ENCODE peak calls at places on chromosome 1, in ten cellular contexts. One of them, this sample, is unnamed. For H3K27me3, the result is how much of the 10 kb centered on the place peaks cover.

GRCh38 chr1:155253208-155253607 is 2.1 kb downstream of the ENTREP3 start:
- DNase-seq in heart left ventricle: no peak
- DNase-seq in adrenal gland: no peak
- DNase-seq in Peyer's patch: no peak
- DNase-seq in stomach: no peak
- DNase-seq in body of pancreas: no peak
- DNase-seq in breast epithelium: no peak
- DNase-seq in tibial nerve: no peak
- DNase-seq in testis: no peak
- DNase-seq in gastrocnemius medialis: no peak
- DNase-seq in this sample: no peak

GRCh38 chr1:145824499-145824842 is 471 bp downstream of the POLR3C start:
- DNase-seq in heart left ventricle: no peak
- DNase-seq in adrenal gland: no peak
- DNase-seq in Peyer's patch: no peak
- DNase-seq in stomach: no peak
- DNase-seq in body of pancreas: no peak
- DNase-seq in breast epithelium: no peak
- DNase-seq in tibial nerve: no peak
- DNase-seq in testis: no peak
- DNase-seq in gastrocnemius medialis: no peak
- DNase-seq in this sample: no peak

GRCh38 chr1:29519108-29519507 is 282.8 kb downstream of the PTPRU start:
- DNase-seq in heart left ventricle: no peak
- DNase-seq in adrenal gland: peak
- DNase-seq in Peyer's patch: peak
- DNase-seq in stomach: peak
- DNase-seq in body of pancreas: no peak
- DNase-seq in breast epithelium: no peak
- DNase-seq in tibial nerve: no peak
- DNase-seq in testis: peak
- DNase-seq in gastrocnemius medialis: no peak
- DNase-seq in this sample: no peak

GRCh38 chr1:25805863-25806225 is 5.9 kb downstream of the SELENON start:
- DNase-seq in heart left ventricle: peak
- DNase-seq in adrenal gland: no peak
- DNase-seq in Peyer's patch: no peak
- DNase-seq in stomach: peak
- DNase-seq in body of pancreas: peak
- DNase-seq in breast epithelium: peak
- DNase-seq in tibial nerve: no peak
- DNase-seq in testis: peak
- DNase-seq in gastrocnemius medialis: peak
- DNase-seq in this sample: no peak

GRCh38 chr1:32757213-32757895 is 54.8 kb upstream of the SYNC start:
- DNase-seq in heart left ventricle: no peak
- DNase-seq in adrenal gland: no peak
- DNase-seq in Peyer's patch: no peak
- DNase-seq in stomach: no peak
- DNase-seq in body of pancreas: no peak
- DNase-seq in breast epithelium: no peak
- DNase-seq in tibial nerve: no peak
- DNase-seq in testis: no peak
- DNase-seq in gastrocnemius medialis: no peak
- DNase-seq in this sample: no peak

GRCh38 chr1:47787560-47787959 is 209.6 kb downstream of the TRABD2B start:
- DNase-seq in heart left ventricle: no peak
- DNase-seq in adrenal gland: no peak
- DNase-seq in Peyer's patch: no peak
- DNase-seq in stomach: no peak
- DNase-seq in body of pancreas: no peak
- DNase-seq in breast epithelium: no peak
- DNase-seq in tibial nerve: no peak
- DNase-seq in testis: no peak
- DNase-seq in gastrocnemius medialis: no peak
- DNase-seq in this sample: no peak

GRCh38 chr1:41661428-41662060 is 177.1 kb upstream of the EDN2 start:
- DNase-seq in heart left ventricle: no peak
- DNase-seq in adrenal gland: no peak
- DNase-seq in Peyer's patch: no peak
- DNase-seq in stomach: no peak
- DNase-seq in body of pancreas: peak
- DNase-seq in breast epithelium: no peak
- DNase-seq in tibial nerve: no peak
- DNase-seq in testis: no peak
- DNase-seq in gastrocnemius medialis: no peak
- DNase-seq in this sample: no peak

GRCh38 chr1:15734901-15735300 is 1.2 kb upstream of the SLC25A34 start:
- DNase-seq in heart left ventricle: no peak
- DNase-seq in adrenal gland: no peak
- DNase-seq in Peyer's patch: peak
- DNase-seq in stomach: no peak
- DNase-seq in body of pancreas: peak
- DNase-seq in breast epithelium: no peak
- DNase-seq in tibial nerve: no peak
- DNase-seq in testis: no peak
- DNase-seq in gastrocnemius medialis: no peak
- DNase-seq in this sample: peak

GRCh38 chr1:77925966-77926365 is 37.5 kb downstream of the NEXN start:
- DNase-seq in heart left ventricle: no peak
- DNase-seq in adrenal gland: no peak
- DNase-seq in Peyer's patch: no peak
- DNase-seq in stomach: no peak
- DNase-seq in body of pancreas: no peak
- DNase-seq in breast epithelium: no peak
- DNase-seq in tibial nerve: no peak
- DNase-seq in testis: no peak
- DNase-seq in gastrocnemius medialis: no peak
- DNase-seq in this sample: no peak

DNA sequence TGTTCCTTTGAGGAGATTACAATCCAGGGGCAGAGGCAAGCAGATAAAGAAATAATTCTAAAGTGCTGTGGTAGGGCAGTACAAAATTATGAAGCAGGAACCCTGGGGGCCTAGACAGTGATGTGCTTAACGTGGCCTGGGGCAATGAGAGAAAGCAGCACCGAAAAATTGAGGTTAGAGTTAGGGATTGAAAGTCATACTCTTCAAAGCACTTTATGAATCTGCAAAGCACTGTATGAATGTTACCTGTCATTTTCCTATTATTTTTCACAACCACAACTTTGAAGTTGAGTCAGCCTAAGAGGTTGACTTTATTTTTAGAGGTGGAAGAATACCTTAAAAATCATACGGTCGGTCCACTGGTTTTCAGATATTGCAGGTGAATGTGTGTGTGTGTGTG is 183.4 kb upstream of the NFIA start:
- DNase-seq in heart left ventricle: no peak
- DNase-seq in adrenal gland: no peak
- DNase-seq in Peyer's patch: no peak
- DNase-seq in stomach: no peak
- DNase-seq in body of pancreas: no peak
- DNase-seq in breast epithelium: no peak
- DNase-seq in tibial nerve: no peak
- DNase-seq in testis: no peak
- DNase-seq in gastrocnemius medialis: no peak
- DNase-seq in this sample: no peak
- TF ChIP-seq POLR2A in heart left ventricle: no peak
- TF ChIP-seq POLR2A in adrenal gland: no peak
- TF ChIP-seq POLR2A in Peyer's patch: no peak
- TF ChIP-seq POLR2A in stomach: no peak
- TF ChIP-seq POLR2A in body of pancreas: no peak
- TF ChIP-seq POLR2A in breast epithelium: no peak
- TF ChIP-seq POLR2A in tibial nerve: no peak
- TF ChIP-seq POLR2A in testis: no peak
- TF ChIP-seq POLR2A in gastrocnemius medialis: no peak
- TF ChIP-seq POLR2A in this sample: no peak

DNA sequence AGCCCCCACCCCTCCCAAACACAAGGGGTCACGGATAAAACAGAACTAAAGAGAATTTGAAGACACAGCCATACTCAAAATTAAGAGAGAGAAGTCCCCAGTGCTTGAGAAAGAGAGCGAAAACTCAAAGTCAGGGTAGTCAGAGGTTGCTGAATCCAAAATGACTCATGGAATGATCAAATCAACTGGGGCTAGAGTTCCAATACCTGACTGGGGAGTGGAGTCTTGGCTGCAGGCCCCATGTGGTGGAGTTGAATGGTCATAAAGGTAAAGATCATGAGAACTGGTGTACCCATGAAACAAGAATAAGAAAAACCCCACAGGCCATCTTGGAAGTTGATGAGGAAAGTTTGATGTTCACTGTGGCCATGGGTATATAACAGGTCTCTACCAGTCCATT is 84.5 kb upstream of the LRRN2 start:
- DNase-seq in heart left ventricle: no peak
- DNase-seq in adrenal gland: no peak
- DNase-seq in Peyer's patch: no peak
- DNase-seq in stomach: no peak
- DNase-seq in body of pancreas: no peak
- DNase-seq in breast epithelium: no peak
- DNase-seq in tibial nerve: no peak
- DNase-seq in testis: no peak
- DNase-seq in gastrocnemius medialis: no peak
- DNase-seq in this sample: no peak
- H3K27me3 ChIP-seq in heart left ventricle: half or more
- H3K27me3 ChIP-seq in adrenal gland: under half
- H3K27me3 ChIP-seq in Peyer's patch: under half
- H3K27me3 ChIP-seq in stomach: under half
- H3K27me3 ChIP-seq in body of pancreas: under half
- H3K27me3 ChIP-seq in breast epithelium: under half
- H3K27me3 ChIP-seq in tibial nerve: under half
- H3K27me3 ChIP-seq in testis: under half
- H3K27me3 ChIP-seq in gastrocnemius medialis: under half
- H3K27me3 ChIP-seq in this sample: under half

GRCh38 chr1:207745839-207746767 is 5.8 kb upstream of the CD46 start:
- DNase-seq in heart left ventricle: no peak
- DNase-seq in adrenal gland: no peak
- DNase-seq in Peyer's patch: no peak
- DNase-seq in stomach: no peak
- DNase-seq in body of pancreas: no peak
- DNase-seq in breast epithelium: no peak
- DNase-seq in tibial nerve: no peak
- DNase-seq in testis: no peak
- DNase-seq in gastrocnemius medialis: no peak
- DNase-seq in this sample: no peak

GRCh38 chr1:207750901-207751300 is 953 bp upstream of the CD46 start:
- DNase-seq in heart left ventricle: no peak
- DNase-seq in adrenal gland: no peak
- DNase-seq in Peyer's patch: no peak
- DNase-seq in stomach: no peak
- DNase-seq in body of pancreas: no peak
- DNase-seq in breast epithelium: no peak
- DNase-seq in tibial nerve: no peak
- DNase-seq in testis: no peak
- DNase-seq in gastrocnemius medialis: no peak
- DNase-seq in this sample: no peak

GRCh38 chr1:207745285-207745684 is 6.6 kb upstream of the CD46 start:
- DNase-seq in heart left ventricle: no peak
- DNase-seq in adrenal gland: no peak
- DNase-seq in Peyer's patch: no peak
- DNase-seq in stomach: no peak
- DNase-seq in body of pancreas: no peak
- DNase-seq in breast epithelium: no peak
- DNase-seq in tibial nerve: no peak
- DNase-seq in testis: no peak
- DNase-seq in gastrocnemius medialis: no peak
- DNase-seq in this sample: no peak

GRCh38 chr1:207748737-207749528 is 2.9 kb upstream of the CD46 start:
- DNase-seq in heart left ventricle: no peak
- DNase-seq in adrenal gland: no peak
- DNase-seq in Peyer's patch: no peak
- DNase-seq in stomach: no peak
- DNase-seq in body of pancreas: no peak
- DNase-seq in breast epithelium: no peak
- DNase-seq in tibial nerve: no peak
- DNase-seq in testis: no peak
- DNase-seq in gastrocnemius medialis: no peak
- DNase-seq in this sample: no peak

GRCh38 chr1:207747627-207748492 is 4.0 kb upstream of the CD46 start:
- DNase-seq in heart left ventricle: no peak
- DNase-seq in adrenal gland: no peak
- DNase-seq in Peyer's patch: no peak
- DNase-seq in stomach: no peak
- DNase-seq in body of pancreas: no peak
- DNase-seq in breast epithelium: no peak
- DNase-seq in tibial nerve: no peak
- DNase-seq in testis: peak
- DNase-seq in gastrocnemius medialis: no peak
- DNase-seq in this sample: no peak
- TF ChIP-seq POLR2A in heart left ventricle: no peak
- TF ChIP-seq POLR2A in adrenal gland: no peak
- TF ChIP-seq POLR2A in Peyer's patch: no peak
- TF ChIP-seq POLR2A in stomach: no peak
- TF ChIP-seq POLR2A in body of pancreas: no peak
- TF ChIP-seq POLR2A in breast epithelium: no peak
- TF ChIP-seq POLR2A in tibial nerve: no peak
- TF ChIP-seq POLR2A in testis: no peak
- TF ChIP-seq POLR2A in gastrocnemius medialis: no peak
- TF ChIP-seq POLR2A in this sample: no peak

DNA sequence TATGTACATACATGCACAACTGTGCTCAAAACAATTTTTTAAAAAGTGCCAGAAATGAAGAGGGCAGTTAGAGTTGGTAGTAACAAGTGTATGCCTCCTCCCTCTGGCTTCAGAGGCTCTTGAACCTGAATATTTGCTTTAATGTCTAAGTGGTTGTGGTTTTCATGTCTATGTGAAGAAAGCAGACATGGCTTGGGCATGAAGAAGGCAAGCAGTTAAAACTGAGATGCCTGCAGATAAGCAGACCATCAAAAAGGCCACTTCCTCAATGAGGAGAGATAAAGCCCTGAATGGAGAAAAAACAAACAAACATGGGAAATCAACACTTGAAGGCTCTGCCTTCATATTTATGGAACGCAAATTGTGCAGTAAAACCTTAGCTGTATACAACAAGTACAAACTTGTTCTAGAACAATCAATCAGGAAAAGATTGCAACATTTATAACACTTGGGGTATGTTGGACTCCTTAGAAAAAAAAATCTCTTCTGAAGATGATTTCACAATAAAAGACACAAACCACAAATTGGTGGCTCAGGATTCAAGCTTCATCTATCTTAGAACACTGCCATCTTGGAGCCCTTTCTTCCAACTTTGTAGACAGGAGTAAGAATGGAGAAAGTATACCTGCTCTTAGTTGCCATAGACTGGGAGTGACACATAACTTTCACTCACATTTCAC is 52.7 kb upstream of the PLA2G4A start:
- DNase-seq in heart left ventricle: no peak
- DNase-seq in adrenal gland: no peak
- DNase-seq in Peyer's patch: no peak
- DNase-seq in stomach: no peak
- DNase-seq in body of pancreas: no peak
- DNase-seq in breast epithelium: no peak
- DNase-seq in tibial nerve: no peak
- DNase-seq in testis: no peak
- DNase-seq in gastrocnemius medialis: no peak
- DNase-seq in this sample: no peak
- H3K27me3 ChIP-seq in heart left ventricle: under half
- H3K27me3 ChIP-seq in adrenal gland: under half
- H3K27me3 ChIP-seq in Peyer's patch: under half
- H3K27me3 ChIP-seq in stomach: under half
- H3K27me3 ChIP-seq in body of pancreas: under half
- H3K27me3 ChIP-seq in breast epithelium: under half
- H3K27me3 ChIP-seq in tibial nerve: under half
- H3K27me3 ChIP-seq in testis: under half
- H3K27me3 ChIP-seq in gastrocnemius medialis: under half
- H3K27me3 ChIP-seq in this sample: under half

This sample was measured in uterus.